ENCODE peak calls at places on chromosomes 2 and 18, in six cellular contexts. T is A549, O is K562, M is HepG2, L is H1, F is SK-N-SH. I is an unnamed sample.
A peak's percentile ranks its signal among the peaks of the same experiment; 100 is the strongest.

GRCh38 chr2:44126106-44126797 is 42.4 kb upstream of the PPM1B start:
- DNase-seq in M (no peak), L (no peak), O (no peak), F (no peak), T (peak; percentile 46), I (no peak)

GRCh38 chr2:96633641-96634040 is 4.5 kb downstream of the KANSL3 start:
- DNase-seq in F (no peak), O (no peak), L (no peak), M (no peak), T (no peak), I (no peak)

GRCh38 chr2:207283356-207283755 is 117.6 kb upstream of the KLF7 start:
- DNase-seq in F (no peak), O (peak; percentile 5), T (no peak), L (no peak), M (no peak), I (no peak)

GRCh38 chr2:198916548-198916947 is 541.2 kb downstream of the SATB2 start:
- DNase-seq in L (no peak), F (no peak), M (no peak), O (no peak), T (no peak), I (no peak)

GRCh38 chr18:77249583-77250500 is at the start of gene GALR1:
- DNase-seq in M (no peak), L (no peak), O (no peak), T (no peak), F (peak; percentile 29), I (no peak)

GRCh38 chr2:191983186-191983585 is 136.3 kb upstream of the CAVIN2 start:
- DNase-seq in O (no peak), L (no peak), M (no peak), F (no peak), T (no peak), I (no peak)

GRCh38 chr2:24421668-24422067 is 61.3 kb upstream of the ITSN2 start:
- DNase-seq in L (no peak), O (peak; percentile 55), T (peak; percentile 66), M (peak; percentile 52), F (peak; percentile 60), I (no peak)

GRCh38 chr2:79512442-79513401 is at the start of gene CTNNA2:
- DNase-seq in O (peak; percentile 90), M (peak; percentile 46), T (peak; percentile 62), L (peak; percentile 83), F (peak; percentile 97), I (no peak)

GRCh38 chr2:20961858-20962257 is 82.0 kb downstream of the APOB start:
- DNase-seq in O (no peak), L (no peak), T (no peak), F (no peak), M (no peak), I (no peak)

GRCh38 chr2:221571391-221572179 is 519 bp downstream of the EPHA4 start:
- DNase-seq in T (no peak), F (peak; percentile 16), M (no peak), L (no peak), O (no peak), I (no peak)

GRCh38 chr2:203812294-203813221 is 55.0 kb upstream of the CTLA4 start:
- DNase-seq in O (no peak), T (no peak), L (no peak), F (no peak), M (peak; percentile 91), I (no peak)

GRCh38 chr18:45167631-45168225 is 447.5 kb upstream of the SLC14A2 start:
- DNase-seq in T (no peak), M (no peak), F (no peak), L (no peak), O (no peak), I (no peak)

GRCh38 chr2:238582159-238582558 is 155.4 kb downstream of the ASB1 start:
- DNase-seq in L (no peak), T (no peak), M (no peak), O (no peak), F (no peak), I (no peak)

GRCh38 chr2:75098856-75099255 is 100.5 kb downstream of the TACR1 start:
- DNase-seq in L (no peak), M (peak; percentile 39), O (peak; percentile 14), F (peak; percentile 14), T (peak; percentile 63), I (no peak)

GRCh38 chr18:37222383-37223378 is 342.9 kb downstream of the CELF4 start:
- DNase-seq in M (no peak), F (no peak), T (peak; percentile 2), L (no peak), O (no peak), I (no peak)

GRCh38 chr2:213011505-213011904 is 139.9 kb downstream of the IKZF2 start:
- DNase-seq in T (no peak), M (no peak), O (no peak), F (no peak), L (no peak), I (no peak)

GRCh38 chr2:182949572-182950189 is 83.2 kb upstream of the FRZB start:
- DNase-seq in O (peak; percentile 55), L (no peak), T (peak; percentile 69), F (no peak), M (no peak), I (no peak)

GRCh38 chr2:105797298-105797819 is 52.6 kb downstream of the NCK2 start:
- DNase-seq in L (no peak), F (no peak), O (no peak), M (peak; percentile 35), T (no peak), I (peak; percentile 65)

GRCh38 chr2:196954001-196954400 is 27.5 kb upstream of the PGAP1 start:
- DNase-seq in O (no peak), T (no peak), M (no peak), L (no peak), F (no peak), I (no peak)

GRCh38 chr2:9142551-9143263 is 63.9 kb upstream of the ASAP2 start:
- DNase-seq in M (peak; percentile 55), T (peak; percentile 93), O (peak; percentile 90), F (peak; percentile 94), L (peak; percentile 80), I (no peak)

GRCh38 chr2:97951155-97951670 is 44.5 kb downstream of the TMEM131 start:
- DNase-seq in T (no peak), L (no peak), M (no peak), O (no peak), F (no peak), I (no peak)
- TF ChIP-seq RFX5 in T (no peak), L (no peak), M (no peak), O (no peak), F (no peak), I (no peak)

DNA sequence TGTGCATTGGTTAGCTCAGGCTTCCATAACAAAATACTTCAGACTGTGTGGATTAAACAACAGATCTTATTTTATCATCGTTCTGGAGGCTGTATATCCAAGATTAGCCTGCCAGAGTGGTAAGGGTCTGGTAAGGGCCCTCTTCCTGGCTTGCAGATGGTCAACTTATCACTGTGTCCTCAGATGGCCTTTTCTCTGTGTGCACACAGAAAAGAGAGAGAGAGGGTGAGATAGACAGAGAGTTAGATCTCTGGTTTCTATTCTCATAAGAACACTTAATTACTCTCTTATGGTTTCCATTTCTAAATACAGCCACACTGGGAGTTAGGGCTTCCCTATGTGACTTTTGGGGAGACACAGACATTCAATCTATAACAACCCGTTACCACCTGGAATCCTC is 1003.5 kb downstream of the TSN start:
- DNase-seq in F (no peak), L (no peak), O (no peak), T (no peak), M (no peak), I (no peak)
- H3K4me2 ChIP-seq in F (no peak overlapping the region), L (no peak overlapping the region), O (no peak overlapping the region), T (no peak overlapping the region), M (no peak overlapping the region), I (no peak overlapping the region)

DNA sequence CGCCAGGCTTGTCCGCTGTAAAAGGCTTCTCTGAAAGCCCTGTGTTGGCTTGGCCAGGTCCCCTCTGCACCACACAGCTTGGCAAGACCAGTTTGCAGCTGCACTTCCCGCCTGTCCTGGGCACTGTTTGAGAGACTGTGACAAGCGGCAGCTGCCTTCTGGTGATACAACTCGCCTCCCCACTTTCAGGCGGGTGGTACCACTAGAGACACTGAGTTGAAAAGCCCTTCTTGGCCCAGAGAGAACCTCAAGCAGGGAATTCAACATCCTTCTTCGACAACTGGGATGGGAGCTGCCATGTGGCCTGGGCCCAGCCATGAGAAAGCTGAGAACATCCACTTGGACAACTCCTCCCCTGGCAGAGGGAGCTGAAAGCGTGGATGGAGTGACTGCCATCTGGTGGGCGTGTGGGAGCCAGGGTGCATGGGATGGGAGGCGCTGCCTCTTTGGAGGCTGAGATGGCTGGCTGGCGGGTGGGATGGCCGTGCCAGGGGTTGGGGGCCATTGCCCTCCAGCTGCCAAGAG is 125.5 kb upstream of the REV1 start:
- DNase-seq in F (no peak), M (peak; percentile 33), O (peak; percentile 28), T (peak; percentile 30), L (no peak), I (no peak)
- TF ChIP-seq RFX5 in F (no peak), M (no peak), O (no peak), T (no peak), L (no peak), I (no peak)

GRCh38 chr2:240213476-240214391 is 73.3 kb upstream of the OTOS start:
- DNase-seq in T (no peak), M (no peak), F (peak; percentile 62), O (no peak), L (no peak), I (no peak)

GRCh38 chr2:240211096-240211495 is 70.6 kb upstream of the OTOS start:
- DNase-seq in O (no peak), F (no peak), T (no peak), L (no peak), M (no peak), I (no peak)

GRCh38 chr2:240213226-240213475 is 72.7 kb upstream of the OTOS start:
- DNase-seq in L (no peak), F (no peak), O (no peak), M (no peak), T (no peak), I (no peak)

GRCh38 chr2:240211598-240212424 is 71.4 kb upstream of the OTOS start:
- DNase-seq in O (no peak), F (no peak), M (no peak), L (no peak), T (no peak), I (no peak)

DNA sequence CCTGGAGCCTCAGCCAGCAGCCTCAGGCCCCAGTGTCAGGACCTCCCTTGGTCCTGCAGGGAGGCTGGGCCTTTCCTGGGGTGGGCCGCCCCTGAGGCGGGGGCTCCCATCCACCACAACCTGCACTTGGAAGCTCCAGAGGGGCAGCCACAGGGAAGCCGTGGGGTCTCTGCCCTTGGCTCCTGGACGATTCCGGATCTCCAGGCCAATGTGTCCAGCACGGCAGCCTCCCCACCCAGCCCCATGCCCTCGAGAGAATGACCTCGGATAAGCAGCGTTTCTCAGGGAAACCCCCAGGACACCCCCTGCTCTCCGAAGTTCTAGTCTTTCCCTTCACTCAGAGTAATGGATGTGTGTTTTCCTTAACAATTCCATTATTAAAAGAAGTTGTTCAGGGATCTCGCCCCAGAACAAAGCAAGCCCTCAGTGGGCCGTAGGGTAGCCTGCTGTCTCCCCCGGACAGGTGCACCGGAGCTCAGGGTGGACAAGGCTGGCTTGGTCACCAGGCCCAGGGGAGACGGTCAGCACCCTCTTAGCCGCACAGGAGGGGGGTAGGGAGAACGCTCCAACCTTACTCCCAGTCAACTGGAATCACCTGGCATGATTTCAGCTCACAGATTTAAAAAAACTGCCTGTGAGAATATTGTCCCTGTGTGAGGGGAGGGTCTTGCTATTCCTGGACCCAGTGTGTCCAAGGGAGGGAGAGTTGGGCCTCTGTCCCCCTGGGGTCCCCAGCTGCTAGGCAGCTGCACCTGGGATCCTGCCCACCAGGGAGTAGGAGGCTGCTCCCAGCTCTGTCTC is 72.2 kb upstream of the OTOS start:
- DNase-seq in M (no peak), O (no peak), T (no peak), F (no peak), L (no peak), I (no peak)
- H3K4me2 ChIP-seq in M (no peak overlapping the region), O (no peak overlapping the region), T (no peak overlapping the region), F (no peak overlapping the region), L (no peak overlapping the region), I (no peak overlapping the region)